ENCODE peak calls at places on chromosomes 12 and 14, in seven cellular contexts. One of them, this sample, is unnamed.

GRCh38 chr14:29601559-29602109 is 326.0 kb downstream of the PRKD1 start:
- DNase-seq in endodermal cell: no peak
- DNase-seq in NCI-H1092 treated with DMSO at 0.1 percent for 48 hours: no peak
- DNase-seq in anterior cingulate cortex: no peak
- DNase-seq in adipocyte: no peak
- DNase-seq in stimulated activated CD4-positive, alpha-beta T cell treated with anti-CD3 and anti-CD28 coated beads, Interleukin-1b, Interleukin-23, amount 100 ng/mL, for 24 hours: no peak
- DNase-seq in body of pancreas: no peak
- DNase-seq in this sample: no peak

GRCh38 chr12:124737040-124737419 is 126.6 kb downstream of the SCARB1 start:
- DNase-seq in endodermal cell: no peak
- DNase-seq in NCI-H1092 treated with DMSO at 0.1 percent for 48 hours: no peak
- DNase-seq in anterior cingulate cortex: no peak
- DNase-seq in adipocyte: no peak
- DNase-seq in stimulated activated CD4-positive, alpha-beta T cell treated with anti-CD3 and anti-CD28 coated beads, Interleukin-1b, Interleukin-23, amount 100 ng/mL, for 24 hours: no peak
- DNase-seq in body of pancreas: no peak
- DNase-seq in this sample: no peak

GRCh38 chr12:92065018-92065499 is 80.6 kb downstream of the BTG1 start:
- DNase-seq in endodermal cell: no peak
- DNase-seq in NCI-H1092 treated with DMSO at 0.1 percent for 48 hours: peak; percentile 88
- DNase-seq in anterior cingulate cortex: no peak
- DNase-seq in adipocyte: peak; percentile 15
- DNase-seq in stimulated activated CD4-positive, alpha-beta T cell treated with anti-CD3 and anti-CD28 coated beads, Interleukin-1b, Interleukin-23, amount 100 ng/mL, for 24 hours: no peak
- DNase-seq in body of pancreas: peak; percentile 81
- DNase-seq in this sample: no peak

GRCh38 chr12:102496571-102496970 is 16.2 kb upstream of the IGF1 start:
- DNase-seq in endodermal cell: no peak
- DNase-seq in NCI-H1092 treated with DMSO at 0.1 percent for 48 hours: no peak
- DNase-seq in anterior cingulate cortex: no peak
- DNase-seq in adipocyte: no peak
- DNase-seq in stimulated activated CD4-positive, alpha-beta T cell treated with anti-CD3 and anti-CD28 coated beads, Interleukin-1b, Interleukin-23, amount 100 ng/mL, for 24 hours: no peak
- DNase-seq in body of pancreas: no peak
- DNase-seq in this sample: no peak

GRCh38 chr12:50934981-50935807 is 17.1 kb upstream of the HIGD1C start:
- DNase-seq in endodermal cell: peak; percentile 24
- DNase-seq in NCI-H1092 treated with DMSO at 0.1 percent for 48 hours: no peak
- DNase-seq in anterior cingulate cortex: no peak
- DNase-seq in adipocyte: peak; percentile 88
- DNase-seq in stimulated activated CD4-positive, alpha-beta T cell treated with anti-CD3 and anti-CD28 coated beads, Interleukin-1b, Interleukin-23, amount 100 ng/mL, for 24 hours: no peak
- DNase-seq in body of pancreas: no peak
- DNase-seq in this sample: no peak

GRCh38 chr12:25958254-25959068 is at the start of gene RASSF8:
- DNase-seq in endodermal cell: peak; percentile 92
- DNase-seq in NCI-H1092 treated with DMSO at 0.1 percent for 48 hours: peak; percentile 20
- DNase-seq in anterior cingulate cortex: peak; percentile 60
- DNase-seq in adipocyte: peak; percentile 95
- DNase-seq in stimulated activated CD4-positive, alpha-beta T cell treated with anti-CD3 and anti-CD28 coated beads, Interleukin-1b, Interleukin-23, amount 100 ng/mL, for 24 hours: no peak
- DNase-seq in body of pancreas: peak; percentile 77
- DNase-seq in this sample: peak; percentile 46

GRCh38 chr14:96086032-96086431 is 46.9 kb downstream of the C14orf132 start:
- DNase-seq in endodermal cell: no peak
- DNase-seq in NCI-H1092 treated with DMSO at 0.1 percent for 48 hours: no peak
- DNase-seq in anterior cingulate cortex: no peak
- DNase-seq in adipocyte: peak; percentile 72
- DNase-seq in stimulated activated CD4-positive, alpha-beta T cell treated with anti-CD3 and anti-CD28 coated beads, Interleukin-1b, Interleukin-23, amount 100 ng/mL, for 24 hours: no peak
- DNase-seq in body of pancreas: no peak
- DNase-seq in this sample: no peak

GRCh38 chr12:106586803-106587684 is 4.2 kb downstream of the RFX4 start:
- DNase-seq in endodermal cell: peak; percentile 90
- DNase-seq in NCI-H1092 treated with DMSO at 0.1 percent for 48 hours: no peak
- DNase-seq in anterior cingulate cortex: peak; percentile 60
- DNase-seq in adipocyte: peak; percentile 7
- DNase-seq in stimulated activated CD4-positive, alpha-beta T cell treated with anti-CD3 and anti-CD28 coated beads, Interleukin-1b, Interleukin-23, amount 100 ng/mL, for 24 hours: no peak
- DNase-seq in body of pancreas: no peak
- DNase-seq in this sample: no peak

GRCh38 chr12:115897718-115898117 is 379.8 kb downstream of the MED13L start:
- DNase-seq in endodermal cell: no peak
- DNase-seq in NCI-H1092 treated with DMSO at 0.1 percent for 48 hours: no peak
- DNase-seq in anterior cingulate cortex: no peak
- DNase-seq in adipocyte: peak; percentile 39
- DNase-seq in stimulated activated CD4-positive, alpha-beta T cell treated with anti-CD3 and anti-CD28 coated beads, Interleukin-1b, Interleukin-23, amount 100 ng/mL, for 24 hours: no peak
- DNase-seq in body of pancreas: no peak
- DNase-seq in this sample: no peak

GRCh38 chr14:90060965-90061848 is 587 bp upstream of the KCNK13 start:
- DNase-seq in endodermal cell: peak; percentile 85
- DNase-seq in NCI-H1092 treated with DMSO at 0.1 percent for 48 hours: no peak
- DNase-seq in anterior cingulate cortex: no peak
- DNase-seq in adipocyte: no peak
- DNase-seq in stimulated activated CD4-positive, alpha-beta T cell treated with anti-CD3 and anti-CD28 coated beads, Interleukin-1b, Interleukin-23, amount 100 ng/mL, for 24 hours: no peak
- DNase-seq in body of pancreas: no peak
- DNase-seq in this sample: no peak

GRCh38 chr12:18171571-18171970 is 81.6 kb upstream of the RERGL start:
- DNase-seq in endodermal cell: no peak
- DNase-seq in NCI-H1092 treated with DMSO at 0.1 percent for 48 hours: no peak
- DNase-seq in anterior cingulate cortex: no peak
- DNase-seq in adipocyte: peak; percentile 37
- DNase-seq in stimulated activated CD4-positive, alpha-beta T cell treated with anti-CD3 and anti-CD28 coated beads, Interleukin-1b, Interleukin-23, amount 100 ng/mL, for 24 hours: no peak
- DNase-seq in body of pancreas: no peak
- DNase-seq in this sample: no peak

GRCh38 chr14:54364555-54365415 is 32.0 kb upstream of the CDKN3 start:
- DNase-seq in endodermal cell: no peak
- DNase-seq in NCI-H1092 treated with DMSO at 0.1 percent for 48 hours: peak; percentile 10
- DNase-seq in anterior cingulate cortex: no peak
- DNase-seq in adipocyte: peak; percentile 22
- DNase-seq in stimulated activated CD4-positive, alpha-beta T cell treated with anti-CD3 and anti-CD28 coated beads, Interleukin-1b, Interleukin-23, amount 100 ng/mL, for 24 hours: no peak
- DNase-seq in body of pancreas: no peak
- DNase-seq in this sample: no peak

GRCh38 chr14:69715725-69716482 is 51.0 kb upstream of the SRSF5 start:
- DNase-seq in endodermal cell: no peak
- DNase-seq in NCI-H1092 treated with DMSO at 0.1 percent for 48 hours: peak; percentile 95
- DNase-seq in anterior cingulate cortex: peak; percentile 72
- DNase-seq in adipocyte: peak; percentile 79
- DNase-seq in stimulated activated CD4-positive, alpha-beta T cell treated with anti-CD3 and anti-CD28 coated beads, Interleukin-1b, Interleukin-23, amount 100 ng/mL, for 24 hours: no peak
- DNase-seq in body of pancreas: peak; percentile 50
- DNase-seq in this sample: peak; percentile 60

GRCh38 chr12:99605-100004 is 33.0 kb downstream of the IQSEC3 start:
- DNase-seq in endodermal cell: peak; percentile 84
- DNase-seq in NCI-H1092 treated with DMSO at 0.1 percent for 48 hours: no peak
- DNase-seq in anterior cingulate cortex: no peak
- DNase-seq in adipocyte: peak; percentile 71
- DNase-seq in stimulated activated CD4-positive, alpha-beta T cell treated with anti-CD3 and anti-CD28 coated beads, Interleukin-1b, Interleukin-23, amount 100 ng/mL, for 24 hours: no peak
- DNase-seq in body of pancreas: no peak
- DNase-seq in this sample: no peak

GRCh38 chr14:91897121-91897701 is 29.9 kb upstream of the TC2N start:
- DNase-seq in endodermal cell: peak; percentile 70
- DNase-seq in NCI-H1092 treated with DMSO at 0.1 percent for 48 hours: no peak
- DNase-seq in anterior cingulate cortex: peak; percentile 89
- DNase-seq in adipocyte: peak; percentile 94
- DNase-seq in stimulated activated CD4-positive, alpha-beta T cell treated with anti-CD3 and anti-CD28 coated beads, Interleukin-1b, Interleukin-23, amount 100 ng/mL, for 24 hours: no peak
- DNase-seq in body of pancreas: peak; percentile 82
- DNase-seq in this sample: peak; percentile 76

GRCh38 chr12:94707892-94708291 is 57.5 kb upstream of the TMCC3 start:
- DNase-seq in endodermal cell: no peak
- DNase-seq in NCI-H1092 treated with DMSO at 0.1 percent for 48 hours: no peak
- DNase-seq in anterior cingulate cortex: no peak
- DNase-seq in adipocyte: no peak
- DNase-seq in stimulated activated CD4-positive, alpha-beta T cell treated with anti-CD3 and anti-CD28 coated beads, Interleukin-1b, Interleukin-23, amount 100 ng/mL, for 24 hours: no peak
- DNase-seq in body of pancreas: no peak
- DNase-seq in this sample: no peak

GRCh38 chr14:79630561-79630960 is 580.7 kb downstream of the DIO2 start:
- DNase-seq in endodermal cell: no peak
- DNase-seq in NCI-H1092 treated with DMSO at 0.1 percent for 48 hours: no peak
- DNase-seq in anterior cingulate cortex: no peak
- DNase-seq in adipocyte: no peak
- DNase-seq in stimulated activated CD4-positive, alpha-beta T cell treated with anti-CD3 and anti-CD28 coated beads, Interleukin-1b, Interleukin-23, amount 100 ng/mL, for 24 hours: no peak
- DNase-seq in body of pancreas: no peak
- DNase-seq in this sample: no peak

GRCh38 chr14:69999246-69999645 is 120.0 kb downstream of the SMOC1 start:
- DNase-seq in endodermal cell: no peak
- DNase-seq in NCI-H1092 treated with DMSO at 0.1 percent for 48 hours: peak; percentile 8
- DNase-seq in anterior cingulate cortex: no peak
- DNase-seq in adipocyte: peak; percentile 3
- DNase-seq in stimulated activated CD4-positive, alpha-beta T cell treated with anti-CD3 and anti-CD28 coated beads, Interleukin-1b, Interleukin-23, amount 100 ng/mL, for 24 hours: no peak
- DNase-seq in body of pancreas: peak; percentile 76
- DNase-seq in this sample: no peak

GRCh38 chr14:26332966-26333365 is 264.9 kb downstream of the NOVA1 start:
- DNase-seq in endodermal cell: no peak
- DNase-seq in NCI-H1092 treated with DMSO at 0.1 percent for 48 hours: no peak
- DNase-seq in anterior cingulate cortex: no peak
- DNase-seq in adipocyte: no peak
- DNase-seq in stimulated activated CD4-positive, alpha-beta T cell treated with anti-CD3 and anti-CD28 coated beads, Interleukin-1b, Interleukin-23, amount 100 ng/mL, for 24 hours: no peak
- DNase-seq in body of pancreas: no peak
- DNase-seq in this sample: no peak

GRCh38 chr14:90388982-90389381 is 7.8 kb upstream of the CALM1 start:
- DNase-seq in endodermal cell: no peak
- DNase-seq in NCI-H1092 treated with DMSO at 0.1 percent for 48 hours: no peak
- DNase-seq in anterior cingulate cortex: no peak
- DNase-seq in adipocyte: no peak
- DNase-seq in stimulated activated CD4-positive, alpha-beta T cell treated with anti-CD3 and anti-CD28 coated beads, Interleukin-1b, Interleukin-23, amount 100 ng/mL, for 24 hours: no peak
- DNase-seq in body of pancreas: no peak
- DNase-seq in this sample: no peak

GRCh38 chr12:65810036-65810435 is 14.2 kb upstream of the HMGA2 start:
- DNase-seq in endodermal cell: no peak
- DNase-seq in NCI-H1092 treated with DMSO at 0.1 percent for 48 hours: no peak
- DNase-seq in anterior cingulate cortex: no peak
- DNase-seq in adipocyte: peak; percentile 78
- DNase-seq in stimulated activated CD4-positive, alpha-beta T cell treated with anti-CD3 and anti-CD28 coated beads, Interleukin-1b, Interleukin-23, amount 100 ng/mL, for 24 hours: no peak
- DNase-seq in body of pancreas: no peak
- DNase-seq in this sample: no peak

GRCh38 chr12:11732023-11732422 is 82.5 kb downstream of the ETV6 start:
- DNase-seq in endodermal cell: no peak
- DNase-seq in NCI-H1092 treated with DMSO at 0.1 percent for 48 hours: no peak
- DNase-seq in anterior cingulate cortex: no peak
- DNase-seq in adipocyte: no peak
- DNase-seq in stimulated activated CD4-positive, alpha-beta T cell treated with anti-CD3 and anti-CD28 coated beads, Interleukin-1b, Interleukin-23, amount 100 ng/mL, for 24 hours: no peak
- DNase-seq in body of pancreas: no peak
- DNase-seq in this sample: no peak

GRCh38 chr14:34365309-34365915 is 96.6 kb downstream of the SPTSSA start:
- DNase-seq in endodermal cell: no peak
- DNase-seq in NCI-H1092 treated with DMSO at 0.1 percent for 48 hours: peak; percentile 65
- DNase-seq in anterior cingulate cortex: no peak
- DNase-seq in adipocyte: peak; percentile 50
- DNase-seq in stimulated activated CD4-positive, alpha-beta T cell treated with anti-CD3 and anti-CD28 coated beads, Interleukin-1b, Interleukin-23, amount 100 ng/mL, for 24 hours: no peak
- DNase-seq in body of pancreas: no peak
- DNase-seq in this sample: no peak

GRCh38 chr14:30225171-30225570 is 297.5 kb upstream of the PRKD1 start:
- DNase-seq in endodermal cell: no peak
- DNase-seq in NCI-H1092 treated with DMSO at 0.1 percent for 48 hours: no peak
- DNase-seq in anterior cingulate cortex: no peak
- DNase-seq in adipocyte: peak; percentile 20
- DNase-seq in stimulated activated CD4-positive, alpha-beta T cell treated with anti-CD3 and anti-CD28 coated beads, Interleukin-1b, Interleukin-23, amount 100 ng/mL, for 24 hours: no peak
- DNase-seq in body of pancreas: no peak
- DNase-seq in this sample: no peak

GRCh38 chr12:117043598-117043901 is 55.7 kb downstream of the TESC start:
- DNase-seq in endodermal cell: no peak
- DNase-seq in NCI-H1092 treated with DMSO at 0.1 percent for 48 hours: no peak
- DNase-seq in anterior cingulate cortex: no peak
- DNase-seq in adipocyte: no peak
- DNase-seq in stimulated activated CD4-positive, alpha-beta T cell treated with anti-CD3 and anti-CD28 coated beads, Interleukin-1b, Interleukin-23, amount 100 ng/mL, for 24 hours: no peak
- DNase-seq in body of pancreas: no peak
- DNase-seq in this sample: no peak

GRCh38 chr12:42364692-42365091 is 38.7 kb downstream of the PPHLN1 start:
- DNase-seq in endodermal cell: peak; percentile 72
- DNase-seq in NCI-H1092 treated with DMSO at 0.1 percent for 48 hours: no peak
- DNase-seq in anterior cingulate cortex: no peak
- DNase-seq in adipocyte: no peak
- DNase-seq in stimulated activated CD4-positive, alpha-beta T cell treated with anti-CD3 and anti-CD28 coated beads, Interleukin-1b, Interleukin-23, amount 100 ng/mL, for 24 hours: no peak
- DNase-seq in body of pancreas: no peak
- DNase-seq in this sample: no peak

GRCh38 chr14:70008457-70008856 is 129.2 kb downstream of the SMOC1 start:
- DNase-seq in endodermal cell: no peak
- DNase-seq in NCI-H1092 treated with DMSO at 0.1 percent for 48 hours: no peak
- DNase-seq in anterior cingulate cortex: no peak
- DNase-seq in adipocyte: no peak
- DNase-seq in stimulated activated CD4-positive, alpha-beta T cell treated with anti-CD3 and anti-CD28 coated beads, Interleukin-1b, Interleukin-23, amount 100 ng/mL, for 24 hours: no peak
- DNase-seq in body of pancreas: no peak
- DNase-seq in this sample: no peak

GRCh38 chr14:95529242-95529641 is 5.6 kb upstream of the GLRX5 start:
- DNase-seq in endodermal cell: no peak
- DNase-seq in NCI-H1092 treated with DMSO at 0.1 percent for 48 hours: no peak
- DNase-seq in anterior cingulate cortex: no peak
- DNase-seq in adipocyte: no peak
- DNase-seq in stimulated activated CD4-positive, alpha-beta T cell treated with anti-CD3 and anti-CD28 coated beads, Interleukin-1b, Interleukin-23, amount 100 ng/mL, for 24 hours: no peak
- DNase-seq in body of pancreas: no peak
- DNase-seq in this sample: no peak

GRCh38 chr14:75417674-75418073 is 10.1 kb upstream of the JDP2 start:
- DNase-seq in endodermal cell: no peak
- DNase-seq in NCI-H1092 treated with DMSO at 0.1 percent for 48 hours: no peak
- DNase-seq in anterior cingulate cortex: no peak
- DNase-seq in adipocyte: peak; percentile 15
- DNase-seq in stimulated activated CD4-positive, alpha-beta T cell treated with anti-CD3 and anti-CD28 coated beads, Interleukin-1b, Interleukin-23, amount 100 ng/mL, for 24 hours: no peak
- DNase-seq in body of pancreas: no peak
- DNase-seq in this sample: no peak

GRCh38 chr12:6953417-6954315 is 2.5 kb downstream of the PTPN6 start:
- DNase-seq in endodermal cell: peak; percentile 51
- DNase-seq in NCI-H1092 treated with DMSO at 0.1 percent for 48 hours: no peak
- DNase-seq in anterior cingulate cortex: no peak
- DNase-seq in adipocyte: no peak
- DNase-seq in stimulated activated CD4-positive, alpha-beta T cell treated with anti-CD3 and anti-CD28 coated beads, Interleukin-1b, Interleukin-23, amount 100 ng/mL, for 24 hours: no peak
- DNase-seq in body of pancreas: no peak
- DNase-seq in this sample: peak; percentile 44